ENCODE peak calls at places on chromosomes 1 and 21, in ten cellular contexts. H is fibroblast of lung; L is kidney; J is CD4-positive, alpha-beta memory T cell; K is CD8-positive, alpha-beta memory T cell; X is esophagus squamous epithelium; A is hepatocyte; Y is PC-3; P is tibial artery; Q is heart right ventricle. B is an unnamed sample. For H3K4me1, the result is how much of the 10 kb centered on the place peaks cover.

GRCh38 chr1:47881505-47882442 is 115.4 kb downstream of the TRABD2B start:
- DNase-seq in H (peak), Y (no peak), K (no peak), L (no peak), A (peak), J (no peak), Q (no peak), P (peak), X (no peak), B (no peak)

GRCh38 chr1:33272509-33272908 is 16.2 kb downstream of the ZNF362 start:
- DNase-seq in K (no peak), Q (no peak), X (no peak), H (no peak), A (no peak), J (no peak), P (peak), L (no peak), Y (no peak), B (no peak)

GRCh38 chr1:231272880-231273279 is 31.9 kb downstream of the GNPAT start:
- DNase-seq in J (no peak), H (no peak), Q (no peak), Y (no peak), A (peak), P (no peak), L (no peak), K (no peak), X (no peak), B (no peak)

GRCh38 chr1:232454487-232454886 is 175.4 kb downstream of the SIPA1L2 start:
- DNase-seq in J (no peak), Q (no peak), K (no peak), L (no peak), H (no peak), Y (no peak), X (no peak), A (no peak), P (no peak), B (no peak)

GRCh38 chr1:39154553-39155361 is 49.7 kb upstream of the MACF1 start:
- DNase-seq in A (peak), K (no peak), Y (peak), H (peak), Q (no peak), X (no peak), J (no peak), P (peak), L (no peak), B (no peak)

GRCh38 chr1:56958526-56958925 is 7.3 kb downstream of the C8B start:
- DNase-seq in H (peak), Y (no peak), P (no peak), Q (no peak), J (no peak), A (peak), L (no peak), K (no peak), X (no peak), B (no peak)

GRCh38 chr1:108077991-108078390 is 113.0 kb upstream of the VAV3 start:
- DNase-seq in H (no peak), A (no peak), Y (no peak), P (no peak), L (no peak), K (peak), J (no peak), Q (no peak), X (no peak), B (no peak)

GRCh38 chr1:90778487-90778886 is 61.4 kb upstream of the BARHL2 start:
- DNase-seq in H (no peak), Y (no peak), P (no peak), X (no peak), J (no peak), A (no peak), L (no peak), K (no peak), Q (no peak), B (no peak)

GRCh38 chr1:52645261-52645660 is 12.3 kb downstream of the SHISAL2A start:
- DNase-seq in A (no peak), Q (no peak), X (no peak), H (no peak), L (no peak), J (no peak), K (no peak), Y (no peak), P (no peak), B (no peak)

GRCh38 chr1:77039739-77040138 is 172.5 kb downstream of the ST6GALNAC5 start:
- DNase-seq in A (peak), L (no peak), H (peak), X (no peak), J (no peak), K (no peak), P (no peak), Q (no peak), Y (peak), B (no peak)

GRCh38 chr1:37556712-37557196 is at the start of gene DNALI1:
- DNase-seq in L (peak), H (peak), K (no peak), Q (peak), J (no peak), X (no peak), A (peak), Y (peak), P (peak), B (no peak)

GRCh38 chr1:98794196-98794886 is 132.8 kb downstream of the SNX7 start:
- DNase-seq in Q (no peak), K (peak), A (peak), X (no peak), Y (peak), L (no peak), H (peak), J (peak), P (no peak), B (peak)

GRCh38 chr1:188782220-188782841 is 1695.3 kb downstream of the BRINP3 start:
- DNase-seq in J (no peak), K (no peak), L (no peak), X (no peak), H (peak), P (no peak), A (peak), Y (peak), Q (no peak), B (no peak)

GRCh38 chr1:181208967-181209366 is 120.5 kb downstream of the IER5 start:
- DNase-seq in Q (no peak), Y (no peak), K (no peak), H (no peak), J (no peak), P (no peak), A (no peak), L (no peak), X (no peak), B (no peak)

GRCh38 chr1:6869002-6869380 is 83.7 kb downstream of the CAMTA1 start:
- DNase-seq in Q (no peak), A (no peak), H (no peak), J (no peak), X (no peak), P (no peak), Y (no peak), L (no peak), K (no peak), B (no peak)

GRCh38 chr21:34189506-34189905 is 116.1 kb downstream of the MRPS6 start:
- DNase-seq in L (no peak), A (no peak), H (no peak), J (no peak), Y (no peak), P (no peak), Q (no peak), X (no peak), K (no peak), B (no peak)

GRCh38 chr1:89546082-89546889 is 21.7 kb downstream of the LRRC8B start:
- DNase-seq in Q (no peak), P (no peak), L (no peak), K (no peak), H (no peak), Y (peak), J (no peak), X (no peak), A (no peak), B (no peak)

GRCh38 chr1:44237721-44238457 is 24.6 kb downstream of the DMAP1 start:
- DNase-seq in Y (no peak), J (no peak), X (no peak), P (peak), A (peak), L (peak), H (peak), Q (no peak), K (peak), B (no peak)

GRCh38 chr1:97820470-97821188 is 100.2 kb downstream of the DPYD start:
- DNase-seq in K (no peak), J (no peak), H (peak), Y (peak), A (peak), L (no peak), P (no peak), Q (no peak), X (no peak), B (no peak)

GRCh38 chr21:25639167-25639921 is at the start of gene JAM2:
- DNase-seq in H (peak), K (peak), X (no peak), Y (no peak), L (peak), P (peak), A (peak), J (peak), Q (peak), B (no peak)

GRCh38 chr1:176462671-176463225 is at the start of gene PAPPA2:
- DNase-seq in X (no peak), H (no peak), K (no peak), Q (no peak), A (no peak), L (no peak), P (no peak), J (no peak), Y (no peak), B (no peak)

GRCh38 chr1:18716112-18716784 is 85.6 kb downstream of the PAX7 start:
- DNase-seq in A (no peak), Q (no peak), P (no peak), J (no peak), Y (no peak), X (no peak), L (no peak), H (no peak), K (no peak), B (no peak)

GRCh38 chr1:221719987-221720386 is 21.9 kb downstream of the DUSP10 start:
- DNase-seq in K (no peak), A (no peak), Q (no peak), P (no peak), L (no peak), X (no peak), Y (no peak), J (no peak), H (no peak), B (no peak)

GRCh38 chr1:221711156-221711577 is 30.7 kb downstream of the DUSP10 start:
- DNase-seq in Q (no peak), L (no peak), P (no peak), H (no peak), A (no peak), J (no peak), Y (no peak), X (no peak), K (no peak), B (no peak)

GRCh38 chr1:115166531-115167091 is 77.3 kb upstream of the TSPAN2 start:
- DNase-seq in K (no peak), H (peak), L (no peak), A (no peak), X (no peak), Q (no peak), J (no peak), Y (peak), P (no peak), B (no peak)
- H3K4me1 ChIP-seq in K (under half), H (under half), L (under half), A (under half), X (under half), Q (under half), J (under half), Y (under half), P (under half), B (under half)

DNA sequence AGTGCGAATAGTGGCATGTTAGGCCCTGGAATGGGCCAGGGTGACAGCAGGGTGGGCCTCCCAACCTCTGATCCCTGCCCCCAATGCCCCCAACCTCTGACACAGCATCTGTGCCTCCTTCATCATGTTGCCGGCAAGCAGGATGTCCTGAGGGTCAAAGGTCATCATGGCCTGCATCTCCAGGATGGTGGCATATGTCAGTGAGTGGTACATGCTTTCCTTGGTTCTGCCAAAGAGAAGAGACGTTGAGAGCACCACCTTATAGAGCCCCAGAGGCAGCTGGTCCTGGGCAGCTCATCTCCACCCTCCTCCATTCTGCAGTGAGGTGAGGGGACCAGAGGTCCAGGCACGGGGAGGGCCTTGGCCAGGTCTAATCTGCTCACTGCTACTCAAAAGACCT is 17.6 kb downstream of the TTC39A start:
- DNase-seq in H (no peak), Q (no peak), A (no peak), P (no peak), Y (no peak), X (no peak), L (no peak), K (no peak), J (no peak), B (no peak)
- H3K27ac ChIP-seq in H (no peak), Q (no peak), A (no peak), P (no peak), Y (no peak), X (peak), L (no peak), K (no peak), J (no peak), B (no peak)

DNA sequence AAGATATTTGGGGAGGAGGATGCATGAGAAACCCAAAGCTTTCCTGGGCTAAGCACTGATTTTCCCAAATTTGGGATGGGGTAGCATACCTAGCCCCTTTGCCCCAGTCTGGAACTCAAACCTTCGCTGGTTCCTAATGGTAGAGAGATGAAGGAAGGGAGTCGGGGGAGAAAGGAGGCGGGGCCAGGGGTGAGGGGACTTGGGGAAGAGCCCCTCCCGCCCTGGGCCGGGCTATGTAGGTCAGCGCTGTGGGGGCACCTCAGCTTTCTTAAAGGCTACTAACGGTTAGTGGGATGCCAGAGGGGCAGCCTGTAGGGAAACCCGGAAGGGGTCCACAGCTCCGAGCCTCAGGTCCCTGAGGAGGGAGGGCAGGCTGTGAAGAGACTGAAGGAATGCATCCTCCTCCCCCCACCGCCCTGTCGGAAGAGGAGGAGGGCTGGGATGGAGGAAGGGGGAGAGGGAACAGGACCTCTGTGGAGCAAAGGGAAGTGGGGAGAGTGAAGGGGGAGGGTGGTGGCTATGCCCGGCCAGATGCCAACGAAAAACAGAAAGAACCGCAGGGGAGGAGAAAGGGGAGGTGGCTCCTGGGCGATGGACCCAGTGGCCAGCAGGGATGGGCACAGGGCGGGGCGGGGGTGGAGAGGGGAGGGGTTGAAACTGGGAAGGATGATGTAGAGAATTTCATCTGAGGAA is 1.3 kb downstream of the CADM3 start:
- DNase-seq in L (peak), J (no peak), Q (peak), H (no peak), K (no peak), P (no peak), Y (no peak), X (no peak), A (no peak), B (no peak)
- H3K4me3 ChIP-seq in L (no peak), J (no peak), Q (peak), H (no peak), K (no peak), P (peak), Y (no peak), X (no peak), A (no peak), B (no peak)

GRCh38 chr1:8519167-8519566 is 201.3 kb downstream of the SLC45A1 start:
- DNase-seq in Y (no peak), Q (no peak), P (no peak), X (no peak), L (no peak), A (no peak), J (no peak), K (no peak), H (no peak), B (no peak)
- H3K4me1 ChIP-seq in Y (under half), Q (under half), P (under half), X (under half), L (under half), A (under half), J (half or more), K (half or more), H (under half), B (under half)

DNA sequence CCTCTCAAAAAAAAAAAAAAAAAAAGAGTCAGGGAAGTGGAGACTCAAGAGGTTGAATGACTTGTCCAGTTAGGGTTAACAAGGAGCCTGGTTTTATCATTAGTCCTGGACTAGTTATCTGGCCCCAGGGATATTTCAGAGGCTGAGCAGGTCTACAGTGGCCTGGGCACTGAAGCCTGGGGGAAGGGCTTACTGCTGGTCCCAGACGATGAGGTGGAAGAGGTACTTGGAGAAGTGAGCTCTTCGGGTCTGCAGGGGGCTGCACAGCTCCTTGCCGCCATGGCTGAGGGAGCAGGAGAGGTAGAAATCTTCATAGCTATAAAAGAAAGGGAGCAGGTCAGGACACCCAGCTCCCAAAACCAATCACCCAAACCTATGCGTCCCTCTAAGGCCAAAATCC is 40.1 kb downstream of the PIK3C2B start:
- DNase-seq in A (no peak), J (no peak), K (no peak), L (no peak), H (no peak), X (no peak), Q (no peak), Y (no peak), P (no peak), B (no peak)
- H3K27ac ChIP-seq in A (no peak), J (peak), K (no peak), L (no peak), H (no peak), X (no peak), Q (peak), Y (no peak), P (no peak), B (peak)

GRCh38 chr1:203035111-203036000 is 9.1 kb downstream of the PPFIA4 start:
- DNase-seq in X (no peak), J (no peak), A (no peak), P (no peak), L (peak), Y (no peak), H (no peak), K (no peak), Q (no peak), B (no peak)

GRCh38 chr1:203038217-203038741 is 12.0 kb downstream of the PPFIA4 start:
- DNase-seq in K (no peak), L (peak), H (peak), Y (peak), A (no peak), Q (peak), X (no peak), J (no peak), P (peak), B (no peak)

GRCh38 chr1:203036135-203036534 is 9.8 kb downstream of the PPFIA4 start:
- DNase-seq in P (no peak), Y (no peak), H (no peak), L (no peak), Q (no peak), A (no peak), J (no peak), X (no peak), K (no peak), B (no peak)

GRCh38 chr1:203037509-203038190 is 11.4 kb downstream of the PPFIA4 start:
- DNase-seq in A (no peak), L (peak), P (peak), K (no peak), H (no peak), Q (no peak), Y (no peak), X (no peak), J (no peak), B (no peak)

DNA sequence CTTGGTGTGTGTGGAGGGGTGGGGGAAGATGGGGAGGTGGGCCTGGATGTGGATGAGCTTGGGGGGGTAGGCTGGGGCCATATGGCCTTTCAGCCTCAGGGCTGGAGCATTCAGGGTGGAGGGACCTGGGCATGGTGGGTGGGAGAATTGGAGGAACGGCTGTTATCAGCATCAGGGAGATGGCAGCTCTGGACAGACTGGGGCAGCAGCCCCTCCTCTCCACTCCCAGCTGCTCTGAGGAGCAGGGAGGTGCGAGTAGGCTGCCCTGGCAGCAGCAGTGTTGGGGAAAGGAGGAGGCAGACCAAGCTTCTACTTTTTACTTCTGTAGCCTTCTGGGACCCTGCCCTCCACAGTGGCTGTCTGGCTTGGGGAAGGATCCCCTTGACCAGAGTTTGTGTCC is 10.2 kb downstream of the PPFIA4 start:
- DNase-seq in L (peak), Y (no peak), A (no peak), Q (no peak), K (no peak), H (no peak), J (no peak), X (no peak), P (no peak), B (no peak)
- H3K4me3 ChIP-seq in L (no peak), Y (no peak), A (no peak), Q (no peak), K (no peak), H (no peak), J (no peak), X (no peak), P (no peak), B (no peak)

DNA sequence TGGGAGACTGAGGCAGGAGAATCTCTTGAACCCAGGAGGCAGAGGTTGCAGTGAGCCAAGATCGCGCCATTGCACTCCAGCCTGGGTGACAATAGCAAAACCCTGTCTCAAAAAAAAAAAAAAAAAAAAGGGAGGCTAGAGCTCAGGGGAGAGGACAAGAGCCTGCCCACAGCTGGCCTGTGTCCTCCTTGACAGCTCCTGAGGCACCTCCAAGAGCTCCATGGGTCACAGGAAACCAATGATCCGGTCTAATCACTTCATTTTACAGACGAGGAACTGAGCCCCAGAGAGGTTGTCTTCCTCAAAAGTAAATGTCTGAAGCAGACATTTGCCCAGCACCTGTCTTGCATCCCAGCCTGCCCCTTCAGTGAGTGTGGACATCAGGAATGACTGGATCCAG is 49.4 kb downstream of the NID1 start:
- DNase-seq in Q (no peak), J (no peak), L (no peak), X (no peak), A (no peak), Y (peak), K (no peak), H (no peak), P (peak), B (no peak)
- H3K4me1 ChIP-seq in Q (under half), J (under half), L (under half), X (under half), A (under half), Y (under half), K (under half), H (under half), P (under half), B (under half)

B was measured in effector memory CD4-positive, alpha-beta T cell.